ENCODE peak calls at places on chromosomes 5 and 9, in eight cellular contexts. G is A549; W is posterior vena cava; X is HEK293T; H is choroid plexus epithelial cell; K is Karpas-422; C is activated T-helper 1 cell treated with anti-CD3 and anti-CD28 coated beads, Interleukin-2, amount 50 U/mL, for 16 hours; O is NCI-H1105. M is an unnamed sample.

GRCh38 chr5:92749943-92750342 is 831.1 kb downstream of the NR2F1-AS1 start:
- DNase-seq in W (no peak), H (peak; percentile 68), X (no peak), K (no peak), G (peak; percentile 42), C (no peak), O (no peak), M (no peak)

GRCh38 chr5:16957305-16958165 is 21.4 kb upstream of the MYO10 start:
- DNase-seq in O (no peak), W (no peak), X (no peak), C (no peak), H (peak; percentile 86), K (no peak), G (no peak), M (no peak)

GRCh38 chr9:137241490-137242328 is 622 bp downstream of the TUBB4B start:
- DNase-seq in W (peak; percentile 93), X (peak; percentile 35), K (peak; percentile 64), G (no peak), O (no peak), H (no peak), C (peak; percentile 64), M (peak; percentile 65)

GRCh38 chr5:127003798-127004495 is 26.4 kb downstream of the MARCHF3 start:
- DNase-seq in W (no peak), G (no peak), O (no peak), X (no peak), H (no peak), C (no peak), K (no peak), M (no peak)

GRCh38 chr5:180139731-180140626 is 68.4 kb upstream of the RNF130 start:
- DNase-seq in G (no peak), W (peak; percentile 73), C (no peak), H (no peak), O (no peak), K (peak; percentile 4), X (no peak), M (peak; percentile 0)

GRCh38 chr5:16932401-16932800 is 3.7 kb downstream of the MYO10 start:
- DNase-seq in C (no peak), O (no peak), K (no peak), X (no peak), W (no peak), G (no peak), H (no peak), M (no peak)

GRCh38 chr9:69090943-69091342 is 55.4 kb downstream of the FXN start:
- DNase-seq in K (no peak), O (no peak), X (no peak), W (no peak), C (no peak), H (no peak), G (no peak), M (no peak)

GRCh38 chr9:134895103-134895502 is 14.5 kb downstream of the FCN2 start:
- DNase-seq in K (no peak), G (no peak), W (no peak), O (no peak), C (no peak), H (peak; percentile 83), X (no peak), M (no peak)

GRCh38 chr9:112366591-112366990 is 13.3 kb upstream of the HSDL2 start:
- DNase-seq in X (no peak), C (no peak), K (peak; percentile 67), O (no peak), W (no peak), H (no peak), G (no peak), M (no peak)

GRCh38 chr5:169805527-169805934 is 168.5 kb downstream of the DOCK2 start:
- DNase-seq in C (peak; percentile 24), X (no peak), K (peak; percentile 74), W (no peak), G (no peak), O (no peak), H (peak; percentile 18), M (peak; percentile 16)

GRCh38 chr5:72380491-72381274 is 60.5 kb downstream of the PTCD2 start:
- DNase-seq in H (no peak), O (no peak), X (no peak), G (no peak), K (peak; percentile 47), W (no peak), C (no peak), M (no peak)

GRCh38 chr9:107390806-107391205 is 98.8 kb downstream of the KLF4 start:
- DNase-seq in W (no peak), G (no peak), X (no peak), K (no peak), C (no peak), H (no peak), O (no peak), M (no peak)

GRCh38 chr5:129063483-129064136 is 30.9 kb upstream of the ISOC1 start:
- DNase-seq in C (no peak), G (no peak), O (peak; percentile 40), K (no peak), W (no peak), X (no peak), H (peak; percentile 22), M (no peak)

M was measured in activated CD4-positive, alpha-beta T cell treated with anti-CD3 and anti-CD28 coated beads, Interleukin-2, amount 10 ng/mL, durations not matched to agents 7 days and 5 days.